ENCODE peak calls at places on chromosomes 1 and 21, in seven cellular contexts. V is iPS DF 6.9, B is heart left ventricle, S is GM03348, E is adipocyte, W is fibroblast of lung, A is A172. G is an unnamed sample.

GRCh38 chr1:56200446-56200845 is 378.9 kb downstream of the PLPP3 start:
- DNase-seq in A (no peak), S (peak), B (no peak), W (no peak), V (no peak), E (peak), G (no peak)

GRCh38 chr21:36250423-36251075 is 69.4 kb upstream of the MORC3 start:
- DNase-seq in E (no peak), S (no peak), A (no peak), V (no peak), W (no peak), B (no peak), G (no peak)

GRCh38 chr1:67062412-67062811 is 8.5 kb upstream of the SLC35D1 start:
- DNase-seq in E (no peak), W (no peak), B (no peak), V (no peak), A (no peak), S (no peak), G (no peak)

GRCh38 chr1:201021333-201022177 is 2.0 kb downstream of the KIF21B start:
- DNase-seq in A (no peak), V (no peak), B (no peak), S (no peak), W (no peak), E (no peak), G (no peak)

GRCh38 chr21:29177800-29178199 is 47.4 kb downstream of the MAP3K7CL start:
- DNase-seq in W (no peak), S (no peak), V (no peak), A (no peak), E (no peak), B (no peak), G (no peak)

GRCh38 chr21:32186843-32187242 is 92.0 kb downstream of the MIS18A start:
- DNase-seq in B (no peak), W (no peak), E (no peak), S (no peak), V (no peak), A (no peak), G (no peak)

GRCh38 chr1:57881696-57882095 is 457.8 kb upstream of the DAB1 start:
- DNase-seq in A (no peak), E (no peak), B (no peak), V (no peak), S (no peak), W (no peak), G (no peak)

GRCh38 chr1:215357901-215358300 is 209.2 kb upstream of the KCTD3 start:
- DNase-seq in A (no peak), S (no peak), V (no peak), B (no peak), W (no peak), E (no peak), G (no peak)

GRCh38 chr1:197485790-197486189 is 217.7 kb downstream of the CRB1 start:
- DNase-seq in S (no peak), V (no peak), A (no peak), W (no peak), E (peak), B (no peak), G (peak)

GRCh38 chr21:44773291-44773932 is 28.2 kb downstream of the UBE2G2 start:
- DNase-seq in A (no peak), S (no peak), W (no peak), B (no peak), E (no peak), V (no peak), G (no peak)

GRCh38 chr1:204153667-204154066 is 1.8 kb upstream of the ETNK2 start:
- DNase-seq in S (no peak), E (no peak), A (no peak), W (no peak), B (no peak), V (no peak), G (no peak)

GRCh38 chr1:16721871-16722641 is 18.3 kb upstream of the RNU1-4 start:
- DNase-seq in W (no peak), E (no peak), V (no peak), S (no peak), B (no peak), A (no peak), G (no peak)

GRCh38 chr1:234980657-234981396 is 147.8 kb downstream of the TOMM20 start:
- DNase-seq in W (peak), E (peak), A (peak), B (peak), S (peak), V (no peak), G (peak)

G was measured in dermis microvascular lymphatic vessel endothelial cell.